ENCODE peak calls at places on chromosomes 11 and 22, in seven cellular contexts. O is thyroid gland, U is HCT116, I is Peyer's patch, N is gastrocnemius medialis, Q is IMR-90, J is heart left ventricle. E is an unnamed sample.

GRCh38 chr11:3836903-3837302 is 3.9 kb downstream of the RHOG start:
- DNase-seq in O (no peak), U (no peak), I (peak), N (peak), Q (no peak), J (peak), E (no peak)

GRCh38 chr11:20599424-20600346 is at the start of gene SLC6A5:
- DNase-seq in O (peak), U (no peak), I (no peak), N (no peak), Q (peak), J (peak), E (peak)

GRCh38 chr11:121244861-121245260 is 47.7 kb upstream of the SC5D start:
- DNase-seq in O (no peak), U (no peak), I (no peak), N (no peak), Q (no peak), J (no peak), E (no peak)

GRCh38 chr11:128451651-128452470 is 135.5 kb downstream of the ETS1 start:
- DNase-seq in O (peak), U (no peak), I (no peak), N (no peak), Q (peak), J (peak), E (peak)

GRCh38 chr11:62166371-62166770 is 23.6 kb upstream of the SCGB1D1 start:
- DNase-seq in O (peak), U (no peak), I (no peak), N (no peak), Q (no peak), J (no peak), E (no peak)

GRCh38 chr22:26887456-26887855 is 230.1 kb downstream of the MIAT start:
- DNase-seq in O (no peak), U (no peak), I (no peak), N (no peak), Q (peak), J (no peak), E (no peak)

GRCh38 chr11:108591893-108592292 is 1.7 kb downstream of the EXPH5 start:
- DNase-seq in O (no peak), U (no peak), I (no peak), N (no peak), Q (no peak), J (no peak), E (no peak)

GRCh38 chr11:8833568-8834275 is 77.3 kb upstream of the AKIP1 start:
- DNase-seq in O (no peak), U (no peak), I (no peak), N (no peak), Q (peak), J (no peak), E (no peak)

GRCh38 chr11:73189315-73189714 is 28.8 kb upstream of the P2RY2 start:
- DNase-seq in O (no peak), U (no peak), I (peak), N (no peak), Q (no peak), J (peak), E (no peak)

GRCh38 chr11:111357150-111358037 is 21.7 kb downstream of the POU2AF1 start:
- DNase-seq in O (no peak), U (no peak), I (no peak), N (no peak), Q (no peak), J (no peak), E (no peak)

GRCh38 chr11:11871991-11872401 is 30.2 kb downstream of the USP47 start:
- DNase-seq in O (no peak), U (no peak), I (no peak), N (no peak), Q (no peak), J (no peak), E (no peak)

GRCh38 chr11:109933126-109933525 is 160.1 kb upstream of the ZC3H12C start:
- DNase-seq in O (peak), U (no peak), I (no peak), N (no peak), Q (peak), J (no peak), E (no peak)

GRCh38 chr11:64233913-64234839 is at the start of gene VEGFB:
- DNase-seq in O (peak), U (no peak), I (peak), N (peak), Q (peak), J (peak), E (peak)
- TF ChIP-seq POLR2A in O (peak), U (no peak), I (no peak), N (peak), Q (no peak), J (peak), E (peak)

GRCh38 chr11:69320326-69320725 is 26.4 kb downstream of the MYEOV start:
- DNase-seq in O (no peak), U (no peak), I (no peak), N (no peak), Q (no peak), J (no peak), E (no peak)
- H3K27ac ChIP-seq in O (no peak), U (peak), I (no peak), N (no peak), Q (peak), J (no peak), E (no peak)

GRCh38 chr11:68297494-68297811 is 14.9 kb upstream of the LRP5 start:
- DNase-seq in O (no peak), U (no peak), I (no peak), N (no peak), Q (no peak), J (no peak), E (no peak)

GRCh38 chr11:68296344-68297051 is 15.9 kb upstream of the LRP5 start:
- DNase-seq in O (no peak), U (no peak), I (no peak), N (no peak), Q (no peak), J (no peak), E (no peak)

GRCh38 chr11:68298659-68299516 is 13.5 kb upstream of the LRP5 start:
- DNase-seq in O (no peak), U (no peak), I (no peak), N (no peak), Q (no peak), J (peak), E (no peak)

GRCh38 chr11:68297052-68297378 is 15.4 kb upstream of the LRP5 start:
- DNase-seq in O (no peak), U (no peak), I (no peak), N (no peak), Q (no peak), J (no peak), E (no peak)

DNA sequence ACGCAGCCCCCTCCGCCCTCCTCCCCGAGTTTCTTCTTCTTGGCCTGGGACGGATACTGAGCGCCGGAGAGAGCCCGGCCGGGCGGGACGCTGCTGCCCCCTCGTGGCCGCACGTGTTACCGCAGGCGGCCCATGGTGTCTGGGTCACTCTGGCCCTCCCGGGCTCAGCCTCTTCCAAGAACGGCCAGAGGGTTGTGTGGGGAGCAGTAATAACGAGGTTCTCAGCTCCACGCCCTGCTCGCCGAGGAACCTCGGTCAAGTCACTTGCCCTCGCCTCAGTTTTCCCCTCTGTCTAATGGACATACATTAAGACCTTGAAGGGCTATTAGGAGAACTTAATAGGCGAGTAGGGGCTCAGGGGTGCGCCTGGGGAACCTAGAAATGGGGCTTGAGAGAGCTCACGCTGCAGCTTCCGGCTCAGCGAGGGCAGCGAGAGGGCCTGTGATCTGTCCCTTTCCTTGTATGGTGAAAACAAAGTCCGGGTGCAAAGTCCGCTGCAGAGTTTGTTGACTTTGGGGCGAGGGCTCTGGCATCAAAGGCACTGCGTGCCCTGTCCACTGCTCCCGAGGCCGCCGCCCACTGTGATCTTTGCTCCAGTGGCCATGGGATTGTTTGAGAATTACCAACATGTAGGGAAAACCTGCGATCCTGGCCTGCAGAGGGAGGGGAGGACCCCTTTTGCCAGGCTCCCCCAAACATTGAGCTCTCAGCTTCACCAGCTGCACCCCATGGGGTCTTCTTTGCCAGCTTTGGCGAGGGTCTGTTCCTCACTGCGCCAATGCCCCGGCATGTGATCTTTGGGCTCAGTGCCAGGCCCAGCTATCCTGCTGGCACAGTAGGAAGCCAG is 14.4 kb upstream of the LRP5 start:
- DNase-seq in O (peak), U (peak), I (peak), N (peak), Q (peak), J (peak), E (peak)
- TF ChIP-seq POLR2A in O (no peak), U (no peak), I (peak), N (no peak), Q (no peak), J (no peak), E (no peak)

GRCh38 chr22:32804823-32805585 is 3.5 kb downstream of the TIMP3 start:
- DNase-seq in O (peak), U (no peak), I (no peak), N (no peak), Q (no peak), J (no peak), E (no peak)

GRCh38 chr22:32804036-32804435 is 2.5 kb downstream of the TIMP3 start:
- DNase-seq in O (no peak), U (no peak), I (no peak), N (no peak), Q (peak), J (peak), E (no peak)

GRCh38 chr22:32802291-32802826 is 854 bp downstream of the TIMP3 start:
- DNase-seq in O (no peak), U (no peak), I (no peak), N (no peak), Q (no peak), J (no peak), E (no peak)

GRCh38 chr22:32801436-32802290 is at the start of gene TIMP3:
- DNase-seq in O (peak), U (no peak), I (peak), N (peak), Q (peak), J (peak), E (peak)

DNA sequence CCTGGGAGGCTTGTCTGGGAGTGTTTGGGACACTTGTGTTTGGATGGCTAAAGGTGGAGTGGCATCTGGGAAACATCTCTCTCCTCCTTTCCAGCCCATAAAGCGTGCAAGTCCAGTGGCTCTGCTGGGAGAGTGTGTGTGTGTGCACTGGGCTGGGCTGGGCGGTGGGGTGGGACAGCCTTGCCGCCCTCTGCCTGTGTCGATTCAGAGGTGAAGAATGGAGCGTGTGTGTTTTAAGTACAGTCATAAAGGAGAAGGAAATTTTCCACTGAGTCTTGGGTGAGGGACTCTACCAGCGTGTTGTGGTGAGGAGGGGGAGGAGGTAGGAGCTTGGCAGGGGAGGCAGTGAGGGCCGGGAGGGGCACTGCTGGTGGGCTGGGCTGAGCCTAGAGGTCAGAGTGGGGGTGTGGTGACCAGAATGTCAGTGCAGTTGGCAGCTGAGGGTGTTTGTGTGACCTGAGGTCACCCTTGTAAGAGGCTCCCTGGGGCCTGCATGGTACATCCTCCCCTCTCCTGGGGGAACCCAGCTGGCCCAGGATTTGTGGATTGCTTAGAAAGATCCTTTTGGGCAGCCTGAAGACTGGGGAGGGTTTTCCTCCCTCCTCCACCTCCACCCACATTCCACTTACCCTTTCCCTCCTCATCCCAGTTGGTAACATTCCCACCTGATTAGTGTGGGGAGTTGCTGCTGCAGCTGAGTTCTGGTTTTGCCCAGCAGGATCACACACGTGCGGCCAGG is 1.7 kb downstream of the TIMP3 start:
- DNase-seq in O (peak), U (no peak), I (no peak), N (no peak), Q (peak), J (no peak), E (peak)
- H3K27ac ChIP-seq in O (peak), U (no peak), I (peak), N (peak), Q (peak), J (peak), E (no peak)

E was measured in ovary.